ENCODE peak calls at places on chromosomes 16 and 17, in nine cellular contexts. S is 8988T; C is GOT3; B is ovary; M is NCI-H774; E is stimulated activated CD4-positive, alpha-beta T cell treated with anti-CD3 and anti-CD28 coated beads, Interleukin-15, amount 100 ng/mL, for 48 hours; W is fibroblast of the aortic adventitia; K is sigmoid colon; O is MV-4-11. R is an unnamed sample.

GRCh38 chr16:25633549-25633948 is 58.2 kb upstream of the HS3ST4 start:
- DNase-seq in S (no peak), C (no peak), B (no peak), M (no peak), E (no peak), W (no peak), K (no peak), O (no peak), R (no peak)

GRCh38 chr17:70525976-70526375 is 356.6 kb downstream of the KCNJ2 start:
- DNase-seq in S (no peak), C (no peak), B (no peak), M (no peak), E (no peak), W (no peak), K (no peak), O (no peak), R (no peak)

GRCh38 chr16:67661101-67661661 is 421 bp downstream of the PARD6A start:
- DNase-seq in S (no peak), C (no peak), B (no peak), M (no peak), E (no peak), W (peak; percentile 31), K (peak; percentile 73), O (peak; percentile 32), R (no peak)

GRCh38 chr16:78113258-78113657 is 13.8 kb downstream of the WWOX start:
- DNase-seq in S (no peak), C (no peak), B (no peak), M (no peak), E (no peak), W (no peak), K (no peak), O (no peak), R (no peak)

GRCh38 chr17:42240201-42240600 is 36.0 kb downstream of the STAT5B start:
- DNase-seq in S (no peak), C (no peak), B (no peak), M (no peak), E (no peak), W (peak; percentile 24), K (no peak), O (no peak), R (no peak)

GRCh38 chr17:43530303-43531081 is 15.6 kb downstream of the ETV4 start:
- DNase-seq in S (no peak), C (no peak), B (peak; percentile 93), M (peak; percentile 38), E (no peak), W (peak; percentile 75), K (peak; percentile 81), O (no peak), R (no peak)

GRCh38 chr17:69523252-69523861 is 108.9 kb downstream of the MAP2K6 start:
- DNase-seq in S (no peak), C (no peak), B (peak; percentile 24), M (peak; percentile 67), E (no peak), W (peak; percentile 64), K (no peak), O (peak; percentile 63), R (no peak)

GRCh38 chr16:84484579-84485254 is 19.7 kb downstream of the MEAK7 start:
- DNase-seq in S (no peak), C (no peak), B (peak; percentile 76), M (no peak), E (no peak), W (peak; percentile 69), K (no peak), O (no peak), R (no peak)

GRCh38 chr17:65559802-65560627 is 1.4 kb downstream of the AXIN2 start:
- DNase-seq in S (peak; percentile 50), C (no peak), B (peak; percentile 69), M (no peak), E (no peak), W (peak; percentile 20), K (no peak), O (no peak), R (no peak)

GRCh38 chr16:66695474-66695934 is 1.0 kb downstream of the CMTM4 start:
- DNase-seq in S (peak; percentile 37), C (no peak), B (no peak), M (no peak), E (no peak), W (no peak), K (no peak), O (peak; percentile 43), R (peak; percentile 19)

GRCh38 chr16:49276646-49277385 is 4.8 kb downstream of the CBLN1 start:
- DNase-seq in S (no peak), C (no peak), B (no peak), M (no peak), E (no peak), W (no peak), K (no peak), O (no peak), R (no peak)

GRCh38 chr16:73890524-73891500 is 405.8 kb upstream of the PSMD7 start:
- DNase-seq in S (no peak), C (no peak), B (no peak), M (no peak), E (no peak), W (no peak), K (peak; percentile 74), O (no peak), R (no peak)

GRCh38 chr17:47703191-47703591 is 9.2 kb downstream of the TBKBP1 start:
- DNase-seq in S (no peak), C (no peak), B (peak; percentile 48), M (no peak), E (no peak), W (no peak), K (peak; percentile 55), O (peak; percentile 17), R (no peak)

GRCh38 chr16:30910427-30911029 is 12.8 kb upstream of the FBXL19 start:
- DNase-seq in S (no peak), C (no peak), B (no peak), M (no peak), E (no peak), W (no peak), K (no peak), O (no peak), R (no peak)

GRCh38 chr16:74837056-74837455 is 62.4 kb upstream of the FA2H start:
- DNase-seq in S (no peak), C (no peak), B (no peak), M (no peak), E (no peak), W (no peak), K (no peak), O (no peak), R (no peak)

GRCh38 chr16:81798311-81799137 is 19.4 kb downstream of the PLCG2 start:
- DNase-seq in S (no peak), C (no peak), B (no peak), M (no peak), E (peak; percentile 3), W (no peak), K (no peak), O (peak; percentile 88), R (peak; percentile 91)

GRCh38 chr16:88778541-88779065 is 6.4 kb downstream of the PIEZO1 start:
- DNase-seq in S (no peak), C (no peak), B (no peak), M (no peak), E (no peak), W (no peak), K (no peak), O (no peak), R (no peak)

GRCh38 chr17:66432996-66433556 is 130.7 kb downstream of the PRKCA start:
- DNase-seq in S (no peak), C (no peak), B (no peak), M (no peak), E (no peak), W (no peak), K (no peak), O (peak; percentile 58), R (no peak)

GRCh38 chr16:31696968-31697743 is 169.5 kb downstream of the AHSP start:
- DNase-seq in S (no peak), C (no peak), B (no peak), M (peak; percentile 50), E (no peak), W (peak; percentile 40), K (no peak), O (peak; percentile 35), R (peak; percentile 25)

GRCh38 chr17:43753488-43754129 is 5.0 kb downstream of the SOST start:
- DNase-seq in S (no peak), C (no peak), B (no peak), M (no peak), E (no peak), W (no peak), K (peak; percentile 15), O (peak; percentile 58), R (no peak)

GRCh38 chr17:74148901-74149596 is 54.4 kb upstream of the RPL38 start:
- DNase-seq in S (no peak), C (no peak), B (no peak), M (no peak), E (no peak), W (no peak), K (no peak), O (no peak), R (no peak)

GRCh38 chr17:46115687-46116086 is 77.5 kb downstream of the KANSL1 start:
- DNase-seq in S (no peak), C (no peak), B (no peak), M (no peak), E (no peak), W (peak; percentile 40), K (no peak), O (peak; percentile 10), R (no peak)

GRCh38 chr16:20740901-20741491 is 622 bp downstream of the THUMPD1 start:
- DNase-seq in S (peak; percentile 61), C (peak; percentile 53), B (peak; percentile 92), M (peak; percentile 73), E (peak; percentile 75), W (peak; percentile 74), K (peak; percentile 96), O (peak; percentile 77), R (peak; percentile 58)

GRCh38 chr17:44314524-44314868 is 6.1 kb downstream of the RUNDC3A start:
- DNase-seq in S (no peak), C (no peak), B (no peak), M (no peak), E (no peak), W (no peak), K (no peak), O (no peak), R (no peak)

GRCh38 chr16:389317-389716 is 7.5 kb upstream of the PGAP6 start:
- DNase-seq in S (no peak), C (no peak), B (no peak), M (no peak), E (no peak), W (no peak), K (no peak), O (no peak), R (no peak)

GRCh38 chr16:1078579-1079021 is 6.1 kb downstream of the SSTR5 start:
- DNase-seq in S (peak; percentile 84), C (no peak), B (no peak), M (peak; percentile 65), E (no peak), W (peak; percentile 59), K (no peak), O (no peak), R (no peak)

GRCh38 chr17:33950061-33950460 is 305.0 kb upstream of the CCL2 start:
- DNase-seq in S (no peak), C (no peak), B (no peak), M (no peak), E (no peak), W (no peak), K (no peak), O (no peak), R (no peak)

GRCh38 chr17:3977387-3977786 is 13.2 kb upstream of the ATP2A3 start:
- DNase-seq in S (no peak), C (no peak), B (no peak), M (no peak), E (no peak), W (no peak), K (no peak), O (no peak), R (no peak)

GRCh38 chr16:78094998-78095397 is 4.5 kb upstream of the WWOX start:
- DNase-seq in S (no peak), C (no peak), B (no peak), M (no peak), E (no peak), W (no peak), K (no peak), O (no peak), R (no peak)

GRCh38 chr17:41907185-41907556 is 11.6 kb downstream of the ACLY start:
- DNase-seq in S (no peak), C (no peak), B (no peak), M (no peak), E (no peak), W (peak; percentile 82), K (no peak), O (no peak), R (no peak)

GRCh38 chr16:1530883-1531637 is 2.4 kb upstream of the TMEM204 start:
- DNase-seq in S (no peak), C (no peak), B (no peak), M (no peak), E (no peak), W (peak; percentile 94), K (peak; percentile 92), O (no peak), R (no peak)